ENCODE peak calls at places on chromosomes 4 and X, in seven cellular contexts. One of them, this sample, is unnamed.

GRCh38 chr4:6395466-6396228 is 76.8 kb downstream of the PPP2R2C start:
- DNase-seq in D341Med: no peak
- DNase-seq in pulmonary artery endothelial cell: no peak
- DNase-seq in nephron progenitor cell: no peak
- DNase-seq in cardiac fibroblast: no peak
- DNase-seq in B cell: no peak
- DNase-seq in posterior cingulate gyrus: no peak
- DNase-seq in this sample: no peak

GRCh38 chr4:105246712-105247111 is 100.0 kb downstream of the TET2 start:
- DNase-seq in B cell: no peak
- DNase-seq in posterior cingulate gyrus: no peak
- DNase-seq in D341Med: no peak
- DNase-seq in cardiac fibroblast: peak
- DNase-seq in pulmonary artery endothelial cell: no peak
- DNase-seq in nephron progenitor cell: no peak
- DNase-seq in this sample: no peak

GRCh38 chr4:24915121-24915922 is 2.5 kb upstream of the CCDC149 start:
- DNase-seq in nephron progenitor cell: no peak
- DNase-seq in B cell: no peak
- DNase-seq in posterior cingulate gyrus: no peak
- DNase-seq in D341Med: peak
- DNase-seq in cardiac fibroblast: peak
- DNase-seq in pulmonary artery endothelial cell: no peak
- DNase-seq in this sample: no peak

GRCh38 chr4:186037692-186038658 is 31.0 kb upstream of the TLR3 start:
- DNase-seq in B cell: peak
- DNase-seq in posterior cingulate gyrus: peak
- DNase-seq in nephron progenitor cell: peak
- DNase-seq in cardiac fibroblast: peak
- DNase-seq in D341Med: peak
- DNase-seq in pulmonary artery endothelial cell: peak
- DNase-seq in this sample: peak

GRCh38 chr4:127708985-127709384 is 21.2 kb upstream of the SLC25A31 start:
- DNase-seq in pulmonary artery endothelial cell: peak
- DNase-seq in D341Med: no peak
- DNase-seq in cardiac fibroblast: peak
- DNase-seq in B cell: no peak
- DNase-seq in nephron progenitor cell: no peak
- DNase-seq in posterior cingulate gyrus: no peak
- DNase-seq in this sample: peak

GRCh38 chr4:150173854-150174398 is 95.7 kb downstream of the DCLK2 start:
- DNase-seq in B cell: no peak
- DNase-seq in nephron progenitor cell: no peak
- DNase-seq in cardiac fibroblast: peak
- DNase-seq in posterior cingulate gyrus: no peak
- DNase-seq in pulmonary artery endothelial cell: peak
- DNase-seq in D341Med: no peak
- DNase-seq in this sample: no peak

GRCh38 chr4:182825003-182825402 is 92.2 kb downstream of the DCTD start:
- DNase-seq in cardiac fibroblast: no peak
- DNase-seq in D341Med: no peak
- DNase-seq in posterior cingulate gyrus: no peak
- DNase-seq in B cell: no peak
- DNase-seq in pulmonary artery endothelial cell: no peak
- DNase-seq in nephron progenitor cell: no peak
- DNase-seq in this sample: no peak

GRCh38 chr4:151238477-151238876 is 38.5 kb upstream of the PRSS48 start:
- DNase-seq in posterior cingulate gyrus: no peak
- DNase-seq in B cell: no peak
- DNase-seq in cardiac fibroblast: peak
- DNase-seq in pulmonary artery endothelial cell: no peak
- DNase-seq in nephron progenitor cell: no peak
- DNase-seq in D341Med: no peak
- DNase-seq in this sample: no peak

GRCh38 chr4:137156054-137156453 is 376.2 kb downstream of the PCDH18 start:
- DNase-seq in posterior cingulate gyrus: no peak
- DNase-seq in D341Med: no peak
- DNase-seq in B cell: no peak
- DNase-seq in pulmonary artery endothelial cell: no peak
- DNase-seq in cardiac fibroblast: peak
- DNase-seq in nephron progenitor cell: no peak
- DNase-seq in this sample: no peak

GRCh38 chr4:86221076-86221475 is 138.8 kb downstream of the MAPK10 start:
- DNase-seq in cardiac fibroblast: no peak
- DNase-seq in pulmonary artery endothelial cell: no peak
- DNase-seq in nephron progenitor cell: peak
- DNase-seq in posterior cingulate gyrus: no peak
- DNase-seq in B cell: no peak
- DNase-seq in D341Med: no peak
- DNase-seq in this sample: no peak

GRCh38 chr4:40418430-40419230 is 83.5 kb downstream of the CHRNA9 start:
- DNase-seq in pulmonary artery endothelial cell: no peak
- DNase-seq in B cell: no peak
- DNase-seq in cardiac fibroblast: no peak
- DNase-seq in nephron progenitor cell: no peak
- DNase-seq in D341Med: no peak
- DNase-seq in posterior cingulate gyrus: no peak
- DNase-seq in this sample: no peak

GRCh38 chrX:43845776-43846175 is 36.5 kb downstream of the MAOB start:
- DNase-seq in cardiac fibroblast: no peak
- DNase-seq in pulmonary artery endothelial cell: no peak
- DNase-seq in B cell: no peak
- DNase-seq in D341Med: no peak
- DNase-seq in posterior cingulate gyrus: no peak
- DNase-seq in nephron progenitor cell: no peak
- DNase-seq in this sample: no peak

GRCh38 chr4:4424499-4425115 is 37.7 kb downstream of the NSG1 start:
- DNase-seq in posterior cingulate gyrus: no peak
- DNase-seq in D341Med: peak
- DNase-seq in nephron progenitor cell: no peak
- DNase-seq in pulmonary artery endothelial cell: no peak
- DNase-seq in B cell: no peak
- DNase-seq in cardiac fibroblast: no peak
- DNase-seq in this sample: no peak

GRCh38 chr4:3683744-3684421 is 82.3 kb upstream of the ADRA2C start:
- DNase-seq in pulmonary artery endothelial cell: no peak
- DNase-seq in posterior cingulate gyrus: peak
- DNase-seq in nephron progenitor cell: no peak
- DNase-seq in B cell: no peak
- DNase-seq in cardiac fibroblast: no peak
- DNase-seq in D341Med: no peak
- DNase-seq in this sample: no peak

GRCh38 chr4:40264497-40264896 is 67.7 kb downstream of the RHOH start:
- DNase-seq in nephron progenitor cell: no peak
- DNase-seq in D341Med: no peak
- DNase-seq in posterior cingulate gyrus: no peak
- DNase-seq in B cell: no peak
- DNase-seq in cardiac fibroblast: peak
- DNase-seq in pulmonary artery endothelial cell: no peak
- DNase-seq in this sample: no peak

GRCh38 chrX:134026732-134027311 is 41.4 kb upstream of the GPC3 start:
- DNase-seq in nephron progenitor cell: peak
- DNase-seq in posterior cingulate gyrus: peak
- DNase-seq in D341Med: peak
- DNase-seq in B cell: peak
- DNase-seq in cardiac fibroblast: peak
- DNase-seq in pulmonary artery endothelial cell: no peak
- DNase-seq in this sample: no peak

GRCh38 chrX:3286196-3286920 is 60.1 kb downstream of the MXRA5 start:
- DNase-seq in cardiac fibroblast: peak
- DNase-seq in posterior cingulate gyrus: no peak
- DNase-seq in D341Med: no peak
- DNase-seq in B cell: no peak
- DNase-seq in pulmonary artery endothelial cell: no peak
- DNase-seq in nephron progenitor cell: no peak
- DNase-seq in this sample: no peak

GRCh38 chrX:13087322-13088154 is 43.1 kb upstream of the FAM9C start:
- DNase-seq in pulmonary artery endothelial cell: peak
- DNase-seq in posterior cingulate gyrus: no peak
- DNase-seq in nephron progenitor cell: no peak
- DNase-seq in B cell: peak
- DNase-seq in D341Med: no peak
- DNase-seq in cardiac fibroblast: peak
- DNase-seq in this sample: no peak

GRCh38 chr4:25032126-25032525 is 1.4 kb upstream of the LGI2 start:
- DNase-seq in pulmonary artery endothelial cell: no peak
- DNase-seq in posterior cingulate gyrus: no peak
- DNase-seq in nephron progenitor cell: no peak
- DNase-seq in B cell: no peak
- DNase-seq in cardiac fibroblast: peak
- DNase-seq in D341Med: no peak
- DNase-seq in this sample: no peak

GRCh38 chr4:34181311-34181808 is 2063.0 kb downstream of the ARAP2 start:
- DNase-seq in D341Med: no peak
- DNase-seq in cardiac fibroblast: peak
- DNase-seq in B cell: no peak
- DNase-seq in nephron progenitor cell: no peak
- DNase-seq in posterior cingulate gyrus: no peak
- DNase-seq in pulmonary artery endothelial cell: no peak
- DNase-seq in this sample: no peak

GRCh38 chr4:157076578-157076947 is 613 bp downstream of the GLRB start:
- DNase-seq in posterior cingulate gyrus: no peak
- DNase-seq in B cell: no peak
- DNase-seq in pulmonary artery endothelial cell: no peak
- DNase-seq in cardiac fibroblast: no peak
- DNase-seq in D341Med: peak
- DNase-seq in nephron progenitor cell: peak
- DNase-seq in this sample: no peak

GRCh38 chrX:152869972-152870371 is 27.9 kb upstream of the ZNF185 start:
- DNase-seq in nephron progenitor cell: no peak
- DNase-seq in D341Med: no peak
- DNase-seq in pulmonary artery endothelial cell: no peak
- DNase-seq in posterior cingulate gyrus: no peak
- DNase-seq in B cell: no peak
- DNase-seq in cardiac fibroblast: no peak
- DNase-seq in this sample: no peak

GRCh38 chr4:153233761-153234371 is 29.6 kb downstream of the TRIM2 start:
- DNase-seq in B cell: no peak
- DNase-seq in cardiac fibroblast: peak
- DNase-seq in nephron progenitor cell: no peak
- DNase-seq in D341Med: no peak
- DNase-seq in posterior cingulate gyrus: no peak
- DNase-seq in pulmonary artery endothelial cell: no peak
- DNase-seq in this sample: no peak

GRCh38 chr4:159593651-159594050 is 490.8 kb downstream of the RAPGEF2 start:
- DNase-seq in posterior cingulate gyrus: no peak
- DNase-seq in B cell: no peak
- DNase-seq in D341Med: no peak
- DNase-seq in pulmonary artery endothelial cell: no peak
- DNase-seq in cardiac fibroblast: no peak
- DNase-seq in nephron progenitor cell: no peak
- DNase-seq in this sample: no peak

GRCh38 chr4:47852121-47852520 is 14.3 kb upstream of the CORIN start:
- DNase-seq in D341Med: no peak
- DNase-seq in cardiac fibroblast: peak
- DNase-seq in pulmonary artery endothelial cell: peak
- DNase-seq in posterior cingulate gyrus: no peak
- DNase-seq in B cell: no peak
- DNase-seq in nephron progenitor cell: no peak
- DNase-seq in this sample: no peak

GRCh38 chrX:9310596-9310995 is 154.3 kb upstream of the TBL1X start:
- DNase-seq in posterior cingulate gyrus: no peak
- DNase-seq in nephron progenitor cell: no peak
- DNase-seq in pulmonary artery endothelial cell: no peak
- DNase-seq in cardiac fibroblast: peak
- DNase-seq in D341Med: no peak
- DNase-seq in B cell: no peak
- DNase-seq in this sample: no peak

GRCh38 chrX:140507982-140508305 is 3.1 kb upstream of the SOX3 start:
- DNase-seq in cardiac fibroblast: no peak
- DNase-seq in pulmonary artery endothelial cell: no peak
- DNase-seq in posterior cingulate gyrus: no peak
- DNase-seq in B cell: no peak
- DNase-seq in D341Med: no peak
- DNase-seq in nephron progenitor cell: peak
- DNase-seq in this sample: no peak

GRCh38 chr4:95693594-95693993 is 144.8 kb upstream of the UNC5C start:
- DNase-seq in pulmonary artery endothelial cell: peak
- DNase-seq in nephron progenitor cell: no peak
- DNase-seq in B cell: no peak
- DNase-seq in D341Med: no peak
- DNase-seq in posterior cingulate gyrus: no peak
- DNase-seq in cardiac fibroblast: peak
- DNase-seq in this sample: no peak

GRCh38 chr4:170420255-170420693 is 330.5 kb upstream of the AADAT start:
- DNase-seq in posterior cingulate gyrus: no peak
- DNase-seq in pulmonary artery endothelial cell: no peak
- DNase-seq in D341Med: no peak
- DNase-seq in B cell: no peak
- DNase-seq in nephron progenitor cell: no peak
- DNase-seq in cardiac fibroblast: peak
- DNase-seq in this sample: no peak

GRCh38 chrX:87517571-87518141 is at the start of gene KLHL4:
- DNase-seq in D341Med: no peak
- DNase-seq in cardiac fibroblast: peak
- DNase-seq in posterior cingulate gyrus: no peak
- DNase-seq in pulmonary artery endothelial cell: peak
- DNase-seq in nephron progenitor cell: peak
- DNase-seq in B cell: no peak
- DNase-seq in this sample: no peak

GRCh38 chr4:189285377-189285776 is 655.3 kb upstream of the FRG1 start:
- DNase-seq in posterior cingulate gyrus: no peak
- DNase-seq in pulmonary artery endothelial cell: no peak
- DNase-seq in nephron progenitor cell: no peak
- DNase-seq in cardiac fibroblast: no peak
- DNase-seq in D341Med: no peak
- DNase-seq in B cell: no peak
- DNase-seq in this sample: no peak

GRCh38 chrX:29297171-29297800 is 710.0 kb downstream of the IL1RAPL1 start:
- DNase-seq in cardiac fibroblast: no peak
- DNase-seq in posterior cingulate gyrus: no peak
- DNase-seq in D341Med: no peak
- DNase-seq in pulmonary artery endothelial cell: no peak
- DNase-seq in nephron progenitor cell: no peak
- DNase-seq in B cell: no peak
- DNase-seq in this sample: no peak

GRCh38 chrX:95044331-95044730 is 1370.3 kb downstream of the FAM133A start:
- DNase-seq in nephron progenitor cell: no peak
- DNase-seq in cardiac fibroblast: no peak
- DNase-seq in pulmonary artery endothelial cell: no peak
- DNase-seq in B cell: no peak
- DNase-seq in posterior cingulate gyrus: no peak
- DNase-seq in D341Med: no peak
- DNase-seq in this sample: no peak

GRCh38 chr4:149785686-149786431 is 29.8 kb downstream of the IQCM start:
- DNase-seq in B cell: no peak
- DNase-seq in cardiac fibroblast: peak
- DNase-seq in posterior cingulate gyrus: no peak
- DNase-seq in D341Med: no peak
- DNase-seq in pulmonary artery endothelial cell: no peak
- DNase-seq in nephron progenitor cell: no peak
- DNase-seq in this sample: no peak

GRCh38 chrX:10158279-10158939 is 1.6 kb downstream of the CLCN4 start:
- DNase-seq in D341Med: peak
- DNase-seq in cardiac fibroblast: no peak
- DNase-seq in pulmonary artery endothelial cell: no peak
- DNase-seq in nephron progenitor cell: peak
- DNase-seq in B cell: peak
- DNase-seq in posterior cingulate gyrus: peak
- DNase-seq in this sample: no peak

GRCh38 chr4:16707874-16708273 is 190.6 kb downstream of the LDB2 start:
- DNase-seq in cardiac fibroblast: peak
- DNase-seq in nephron progenitor cell: no peak
- DNase-seq in posterior cingulate gyrus: no peak
- DNase-seq in D341Med: no peak
- DNase-seq in B cell: no peak
- DNase-seq in pulmonary artery endothelial cell: no peak
- DNase-seq in this sample: no peak

GRCh38 chr4:153488006-153488718 is 22.0 kb downstream of the TMEM131L start:
- DNase-seq in B cell: peak
- DNase-seq in D341Med: no peak
- DNase-seq in posterior cingulate gyrus: no peak
- DNase-seq in nephron progenitor cell: no peak
- DNase-seq in cardiac fibroblast: peak
- DNase-seq in pulmonary artery endothelial cell: no peak
- DNase-seq in this sample: no peak

GRCh38 chrX:42143866-42144592 is 220.7 kb upstream of the CASK start:
- DNase-seq in posterior cingulate gyrus: no peak
- DNase-seq in cardiac fibroblast: no peak
- DNase-seq in pulmonary artery endothelial cell: no peak
- DNase-seq in D341Med: no peak
- DNase-seq in nephron progenitor cell: peak
- DNase-seq in B cell: no peak
- DNase-seq in this sample: no peak

This sample was measured in glomerular endothelial cell.